ENCODE peak calls at places on chromosomes 11 and 22, in nine cellular contexts. U is AG10803; I is activated CD4-positive, CD25-positive, alpha-beta regulatory T cell treated with anti-CD3 and anti-CD28 coated beads, Interleukin-2, amount 50 U/mL, for 16 hours; O is nucleus accumbens; L is activated CD4-positive, alpha-beta T cell treated with anti-CD3 and anti-CD28 coated beads, Interleukin-2, amount 10 ng/mL, durations not matched to agents 7 days and 5 days; Z is IMR-90; W is ELF-1; X is GM04504; K is progenitor cell of endocrine pancreas. E is an unnamed sample.
A peak's percentile ranks its signal among the peaks of the same experiment; 100 is the strongest.

GRCh38 chr11:23569547-23569946 is 709.3 kb upstream of the CCDC179 start:
- DNase-seq in U (no peak), I (no peak), O (no peak), L (no peak), Z (no peak), W (no peak), X (no peak), K (no peak), E (no peak)

GRCh38 chr22:38755911-38756532 is at the start of gene SUN2:
- DNase-seq in U (peak; percentile 83), I (peak; percentile 86), O (peak; percentile 95), L (peak; percentile 94), Z (peak; percentile 77), W (peak; percentile 80), X (peak; percentile 63), K (peak; percentile 78), E (peak; percentile 92)

GRCh38 chr22:37189011-37189466 is 992 bp upstream of the C1QTNF6 start:
- DNase-seq in U (peak; percentile 39), I (no peak), O (no peak), L (no peak), Z (no peak), W (peak; percentile 51), X (no peak), K (no peak), E (no peak)

GRCh38 chr22:31102441-31103081 is 4.8 kb downstream of the SELENOM start:
- DNase-seq in U (peak; percentile 96), I (no peak), O (no peak), L (no peak), Z (peak; percentile 98), W (peak; percentile 67), X (peak; percentile 95), K (no peak), E (no peak)

GRCh38 chr11:44968510-44968909 is 17.8 kb upstream of the TP53I11 start:
- DNase-seq in U (no peak), I (no peak), O (no peak), L (no peak), Z (no peak), W (no peak), X (no peak), K (no peak), E (no peak)

GRCh38 chr11:68942751-68943271 is 38.0 kb downstream of the MRGPRD start:
- DNase-seq in U (no peak), I (no peak), O (no peak), L (no peak), Z (no peak), W (no peak), X (no peak), K (no peak), E (no peak)

GRCh38 chr22:30127749-30128166 is 47.5 kb downstream of the HORMAD2 start:
- DNase-seq in U (peak; percentile 45), I (no peak), O (no peak), L (no peak), Z (peak; percentile 89), W (no peak), X (no peak), K (no peak), E (no peak)

GRCh38 chr11:31802990-31803812 is 7.9 kb downstream of the PAX6 start:
- DNase-seq in U (no peak), I (no peak), O (no peak), L (no peak), Z (no peak), W (peak; percentile 53), X (no peak), K (no peak), E (no peak)

GRCh38 chr11:32072872-32073661 is 17.8 kb upstream of the RCN1 start:
- DNase-seq in U (peak; percentile 16), I (no peak), O (no peak), L (no peak), Z (no peak), W (peak; percentile 42), X (no peak), K (no peak), E (no peak)

GRCh38 chr22:30694171-30694637 is 470 bp upstream of the OSBP2 start:
- DNase-seq in U (peak; percentile 17), I (peak; percentile 18), O (peak; percentile 36), L (peak; percentile 56), Z (peak; percentile 35), W (peak; percentile 47), X (no peak), K (peak; percentile 57), E (peak; percentile 21)

GRCh38 chr11:11464555-11464954 is 111.5 kb upstream of the CSNK2A3 start:
- DNase-seq in U (no peak), I (no peak), O (no peak), L (no peak), Z (peak; percentile 34), W (no peak), X (no peak), K (no peak), E (no peak)

GRCh38 chr11:119474682-119475596 is 52.0 kb upstream of the THY1 start:
- DNase-seq in U (peak; percentile 80), I (no peak), O (peak; percentile 58), L (peak; percentile 59), Z (peak; percentile 82), W (peak; percentile 84), X (peak; percentile 77), K (peak; percentile 59), E (peak; percentile 25)

GRCh38 chr11:105000797-105001196 is 22.2 kb downstream of the CASP5 start:
- DNase-seq in U (no peak), I (peak; percentile 8), O (no peak), L (peak; percentile 58), Z (no peak), W (peak; percentile 64), X (no peak), K (no peak), E (peak; percentile 46)

GRCh38 chr11:126158054-126158791 is 53.2 kb downstream of the RPUSD4 start:
- DNase-seq in U (no peak), I (no peak), O (no peak), L (no peak), Z (no peak), W (peak; percentile 59), X (no peak), K (no peak), E (no peak)

GRCh38 chr22:45475063-45475747 is 27.5 kb upstream of the FBLN1 start:
- DNase-seq in U (peak; percentile 59), I (no peak), O (no peak), L (no peak), Z (peak; percentile 57), W (no peak), X (no peak), K (no peak), E (no peak)

GRCh38 chr22:42432818-42433217 is 615 bp upstream of the NFAM1 start:
- DNase-seq in U (no peak), I (no peak), O (no peak), L (no peak), Z (no peak), W (no peak), X (no peak), K (no peak), E (no peak)

E was measured in T-helper 9 cell.